ENCODE peak calls at places on chromosomes 12 and 14, in six cellular contexts. Q, X, L, T, C and N are unnamed samples.

GRCh38 chr14:53888535-53889386 is 67.9 kb downstream of the BMP4 start:
- DNase-seq in C (peak), L (no peak), X (no peak), Q (no peak), T (no peak), N (no peak)

GRCh38 chr14:75182820-75183219 is 6.4 kb upstream of the TMED10 start:
- DNase-seq in T (peak), Q (no peak), L (no peak), X (peak), C (no peak), N (no peak)

GRCh38 chr12:79294590-79294989 is 396.2 kb downstream of the PAWR start:
- DNase-seq in L (no peak), Q (no peak), C (no peak), X (no peak), T (no peak), N (no peak)

GRCh38 chr14:58299665-58300202 is 1.4 kb downstream of the ARID4A start:
- DNase-seq in L (no peak), X (no peak), T (peak), Q (no peak), C (no peak), N (no peak)

GRCh38 chr14:49977126-49977841 is 84.4 kb downstream of the ARF6 start:
- DNase-seq in Q (no peak), C (no peak), T (no peak), L (no peak), X (no peak), N (no peak)

GRCh38 chr12:57759360-57759980 is 4.6 kb downstream of the MARCHF9 start:
- DNase-seq in C (peak), T (no peak), L (no peak), Q (no peak), X (no peak), N (no peak)

GRCh38 chr14:97056086-97056485 is 258.9 kb downstream of the VRK1 start:
- DNase-seq in Q (no peak), C (no peak), L (no peak), T (no peak), X (no peak), N (no peak)

GRCh38 chr14:28365510-28365909 is 401.1 kb upstream of the FOXG1 start:
- DNase-seq in C (no peak), L (no peak), T (no peak), X (no peak), Q (no peak), N (no peak)

GRCh38 chr12:62409068-62409467 is 57.6 kb upstream of the MON2 start:
- DNase-seq in Q (no peak), X (no peak), L (no peak), T (no peak), C (no peak), N (no peak)

GRCh38 chr14:39229222-39229543 is 4.5 kb upstream of the MIA2 start:
- DNase-seq in Q (no peak), C (no peak), L (no peak), X (peak), T (no peak), N (no peak)

GRCh38 chr12:12812605-12813119 is 484 bp upstream of the DDX47 start:
- DNase-seq in Q (no peak), L (no peak), T (no peak), X (no peak), C (no peak), N (no peak)

GRCh38 chr12:15910864-15911696 is at the start of gene DERA:
- DNase-seq in L (peak), T (peak), Q (peak), X (peak), C (peak), N (peak)

GRCh38 chr14:53967606-53968005 is 11.0 kb upstream of the BMP4 start:
- DNase-seq in C (no peak), T (peak), Q (no peak), L (no peak), X (no peak), N (no peak)

GRCh38 chr14:51860836-51861583 is 598 bp downstream of the GNG2 start:
- DNase-seq in L (no peak), X (no peak), T (peak), C (no peak), Q (no peak), N (no peak)

GRCh38 chr12:22529281-22530060 is 14.9 kb downstream of the C2CD5 start:
- DNase-seq in L (no peak), Q (no peak), T (peak), X (peak), C (no peak), N (no peak)

GRCh38 chr14:51261151-51261550 is 21.1 kb downstream of the TMX1 start:
- DNase-seq in X (no peak), C (no peak), Q (no peak), L (no peak), T (no peak), N (no peak)

GRCh38 chr14:79967453-79967852 is 243.9 kb downstream of the DIO2 start:
- DNase-seq in Q (no peak), L (no peak), C (no peak), T (no peak), X (no peak), N (no peak)

GRCh38 chr12:65529771-65530435 is 251.4 kb downstream of the MSRB3 start:
- DNase-seq in T (no peak), L (no peak), X (no peak), C (no peak), Q (no peak), N (no peak)

GRCh38 chr12:50720085-50720484 is 43.8 kb upstream of the ATF1 start:
- DNase-seq in C (no peak), X (peak), L (no peak), T (no peak), Q (no peak), N (no peak)

GRCh38 chr14:36256131-36256801 is 64.2 kb downstream of the MBIP start:
- DNase-seq in X (no peak), L (no peak), C (peak), T (peak), Q (no peak), N (peak)

GRCh38 chr14:58663494-58664111 is 25.8 kb downstream of the DACT1 start:
- DNase-seq in X (peak), Q (peak), T (peak), C (no peak), L (peak), N (no peak)

GRCh38 chr14:99346470-99347080 is 74.6 kb upstream of the BCL11B start:
- DNase-seq in T (no peak), X (no peak), Q (no peak), L (no peak), C (peak), N (no peak)

GRCh38 chr14:100063314-100063941 is 1.8 kb upstream of the EVL start:
- DNase-seq in C (no peak), L (no peak), Q (no peak), X (no peak), T (no peak), N (no peak)

GRCh38 chr12:95204141-95204866 is 13.0 kb downstream of the FGD6 start:
- DNase-seq in T (peak), L (peak), X (peak), Q (peak), C (peak), N (no peak)

GRCh38 chr14:91113829-91114078 is at the start of gene DGLUCY:
- DNase-seq in T (peak), L (no peak), Q (no peak), C (peak), X (peak), N (no peak)

GRCh38 chr14:105014631-105015030 is 6.3 kb downstream of the CDCA4 start:
- DNase-seq in Q (no peak), X (no peak), T (no peak), C (no peak), L (no peak), N (no peak)

GRCh38 chr14:100076630-100077029 is 11.4 kb downstream of the EVL start:
- DNase-seq in X (peak), L (no peak), T (peak), C (peak), Q (no peak), N (no peak)

GRCh38 chr12:123660328-123660727 is 10.6 kb upstream of the TCTN2 start:
- DNase-seq in X (peak), T (peak), L (peak), C (no peak), Q (peak), N (no peak)

GRCh38 chr14:63510538-63510937 is 32.6 kb downstream of the PPP2R5E start:
- DNase-seq in X (no peak), L (no peak), T (no peak), C (no peak), Q (peak), N (no peak)

GRCh38 chr14:87386453-87386980 is 606.5 kb downstream of the GALC start:
- DNase-seq in Q (no peak), C (no peak), T (no peak), L (no peak), X (no peak), N (no peak)

GRCh38 chr14:64671591-64671990 is 32.6 kb upstream of the PLEKHG3 start:
- DNase-seq in C (no peak), L (no peak), T (peak), Q (peak), X (peak), N (no peak)

GRCh38 chr12:109732321-109733305 is 19.0 kb downstream of the FAM222A start:
- DNase-seq in T (no peak), X (no peak), L (no peak), Q (no peak), C (peak), N (no peak)

GRCh38 chr12:110316861-110317260 is 35.8 kb downstream of the ATP2A2 start:
- DNase-seq in T (peak), C (no peak), X (peak), Q (peak), L (no peak), N (no peak)

GRCh38 chr12:50517456-50518048 is 12.8 kb downstream of the DIP2B start:
- DNase-seq in T (peak), L (no peak), Q (no peak), C (no peak), X (no peak), N (no peak)

GRCh38 chr12:83008703-83009102 is 322.0 kb downstream of the TMTC2 start:
- DNase-seq in L (no peak), C (no peak), Q (no peak), X (no peak), T (no peak), N (no peak)

GRCh38 chr14:93731753-93732152 is 56.5 kb downstream of the PRIMA1 start:
- DNase-seq in X (no peak), Q (no peak), T (no peak), L (no peak), C (no peak), N (no peak)

GRCh38 chr12:108302471-108303311 is 36.4 kb downstream of the CMKLR1 start:
- DNase-seq in X (no peak), Q (peak), T (peak), C (peak), L (no peak), N (no peak)

GRCh38 chr14:92850492-92850891 is 56.4 kb downstream of the GOLGA5 start:
- DNase-seq in T (no peak), L (no peak), C (no peak), X (peak), Q (no peak), N (no peak)

GRCh38 chr12:25556136-25556535 is 3.1 kb upstream of the LMNTD1 start:
- DNase-seq in T (no peak), Q (no peak), C (no peak), L (no peak), X (no peak), N (no peak)

DNA sequence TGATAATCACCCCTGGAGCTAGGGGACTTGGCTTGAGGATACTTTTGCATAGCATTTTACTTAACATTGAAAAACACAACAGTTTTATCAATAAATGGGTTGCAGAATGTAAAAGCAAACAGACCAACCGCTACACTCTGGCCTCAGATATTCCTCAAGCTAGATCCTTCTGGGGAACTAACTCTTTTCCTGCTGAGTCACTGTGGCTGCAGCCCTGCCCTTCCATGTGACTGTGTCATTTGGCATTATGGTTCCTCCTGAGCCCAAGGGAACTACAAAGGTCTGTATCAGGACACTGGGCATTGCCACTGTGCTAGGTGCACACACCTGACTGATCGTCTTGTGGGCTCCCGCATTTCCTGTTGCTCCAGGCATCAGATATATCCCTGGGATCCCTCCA is 56.6 kb downstream of the TTC9 start:
- DNase-seq in T (peak), Q (no peak), X (peak), C (peak), L (peak), N (no peak)
- H3K4me3 ChIP-seq in T (no peak), Q (no peak), X (no peak), C (no peak), L (no peak), N (no peak)

DNA sequence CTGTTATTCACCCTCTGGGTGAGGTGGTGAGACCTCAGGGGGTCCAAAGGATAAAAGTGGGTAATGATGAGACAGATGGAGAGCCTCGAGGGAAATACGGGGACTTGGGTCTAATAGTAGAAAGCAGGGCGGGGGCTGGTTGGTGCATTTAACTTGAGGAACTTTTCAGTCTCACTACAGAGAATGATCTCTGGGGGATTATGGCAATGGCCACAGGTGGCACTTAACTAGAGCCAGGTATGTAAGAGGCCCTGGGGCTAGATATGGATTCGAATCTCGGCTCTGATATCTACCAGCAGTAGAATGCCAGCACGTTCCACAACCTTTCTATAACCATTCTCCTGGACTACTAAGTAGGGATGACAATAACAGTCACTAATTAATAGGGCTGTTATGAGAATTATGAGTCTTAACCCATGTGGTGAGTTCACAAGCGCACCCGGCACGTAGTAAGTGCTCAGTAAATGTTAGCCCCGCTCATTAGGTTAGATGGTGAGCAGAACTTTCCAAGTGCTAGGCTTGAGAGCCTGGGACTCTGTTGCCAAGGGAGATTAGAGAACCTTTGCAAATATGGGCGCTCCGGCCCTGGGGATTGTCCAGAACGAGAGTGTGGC is 893 bp upstream of the PLXNC1 start:
- DNase-seq in T (no peak), L (no peak), Q (no peak), C (no peak), X (no peak), N (no peak)
- H3K4me3 ChIP-seq in T (peak), L (no peak), Q (peak), C (no peak), X (peak), N (no peak)

GRCh38 chr12:6950944-6951540 is at the start of gene PTPN6:
- DNase-seq in Q (no peak), X (no peak), C (no peak), T (no peak), L (no peak), N (no peak)
- H3K4me3 ChIP-seq in Q (no peak), X (no peak), C (no peak), T (no peak), L (no peak), N (no peak)

GRCh38 chr12:30990776-30991175 is 64.2 kb downstream of the TSPAN11 start:
- DNase-seq in T (no peak), Q (no peak), L (no peak), X (no peak), C (no peak), N (no peak)

GRCh38 chr12:30993766-30994165 is 67.2 kb downstream of the TSPAN11 start:
- DNase-seq in T (no peak), Q (no peak), C (no peak), L (no peak), X (no peak), N (no peak)

GRCh38 chr12:30994274-30994673 is 67.7 kb downstream of the TSPAN11 start:
- DNase-seq in X (no peak), C (no peak), Q (no peak), T (no peak), L (no peak), N (no peak)

GRCh38 chr12:30991466-30991865 is 64.9 kb downstream of the TSPAN11 start:
- DNase-seq in T (no peak), L (no peak), X (no peak), C (no peak), Q (no peak), N (no peak)

GRCh38 chr12:30992381-30992780 is 65.8 kb downstream of the TSPAN11 start:
- DNase-seq in T (no peak), Q (no peak), C (no peak), X (no peak), L (no peak), N (no peak)
- H3K4me3 ChIP-seq in T (no peak), Q (no peak), C (no peak), X (no peak), L (no peak), N (no peak)

GRCh38 chr14:61343471-61343870 is 22.1 kb downstream of the PRKCH start:
- DNase-seq in C (no peak), L (no peak), Q (no peak), T (peak), X (no peak), N (no peak)
- H3K4me3 ChIP-seq in C (no peak), L (no peak), Q (no peak), T (no peak), X (no peak), N (no peak)

GRCh38 chr12:54008260-54008552 is 579 bp upstream of the HOXC8 start:
- DNase-seq in Q (no peak), X (no peak), T (no peak), C (no peak), L (no peak), N (no peak)
- H3K4me3 ChIP-seq in Q (no peak), X (no peak), T (no peak), C (no peak), L (no peak), N (no peak)

DNA sequence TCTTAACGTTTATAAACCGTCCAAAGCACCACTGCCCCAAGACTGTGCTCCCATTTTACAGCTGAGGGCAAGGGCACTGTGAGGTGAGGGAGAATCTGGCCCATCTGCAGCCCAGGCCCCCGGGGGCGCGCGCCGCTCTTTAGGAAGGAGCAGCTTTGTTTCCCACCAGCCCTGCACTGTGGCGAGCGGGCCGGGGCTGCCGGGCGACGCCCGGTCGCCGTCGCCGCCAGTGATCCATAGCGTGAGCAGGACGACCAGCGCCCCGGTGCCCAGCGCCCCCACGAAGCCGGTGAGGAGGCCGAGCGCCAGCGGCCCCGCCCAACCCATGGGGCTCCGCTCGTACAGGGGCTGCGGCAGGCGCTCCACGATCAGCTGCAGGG is 34.6 kb downstream of the FIGNL2 start:
- DNase-seq in L (no peak), T (no peak), C (no peak), Q (no peak), X (no peak), N (no peak)
- H3K4me3 ChIP-seq in L (peak), T (peak), C (no peak), Q (peak), X (peak), N (no peak)

DNA sequence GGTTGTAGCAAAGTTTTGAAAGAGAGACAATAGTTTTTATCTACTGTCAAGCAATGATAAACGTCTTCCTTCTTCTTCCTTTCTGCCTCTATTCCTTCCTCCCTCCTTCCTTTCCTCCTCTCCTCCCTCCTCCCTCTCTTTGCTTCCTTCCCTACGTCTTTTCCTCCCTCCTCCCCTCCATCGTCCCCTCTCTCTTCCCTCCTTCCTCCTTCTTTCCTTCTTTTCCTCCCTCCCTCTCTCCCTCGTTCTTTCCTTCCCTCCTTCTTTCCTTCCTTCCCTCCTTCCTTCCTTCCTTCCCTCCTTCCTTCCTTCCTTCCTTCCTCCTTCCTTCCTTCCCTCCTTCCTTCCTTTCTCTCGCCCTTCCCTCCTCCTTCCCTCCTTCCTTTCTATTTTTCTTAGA is 82.8 kb upstream of the KCNA1 start:
- DNase-seq in C (no peak), X (no peak), L (no peak), Q (no peak), T (no peak), N (no peak)
- H3K4me3 ChIP-seq in C (no peak), X (no peak), L (no peak), Q (no peak), T (no peak), N (no peak)

DNA sequence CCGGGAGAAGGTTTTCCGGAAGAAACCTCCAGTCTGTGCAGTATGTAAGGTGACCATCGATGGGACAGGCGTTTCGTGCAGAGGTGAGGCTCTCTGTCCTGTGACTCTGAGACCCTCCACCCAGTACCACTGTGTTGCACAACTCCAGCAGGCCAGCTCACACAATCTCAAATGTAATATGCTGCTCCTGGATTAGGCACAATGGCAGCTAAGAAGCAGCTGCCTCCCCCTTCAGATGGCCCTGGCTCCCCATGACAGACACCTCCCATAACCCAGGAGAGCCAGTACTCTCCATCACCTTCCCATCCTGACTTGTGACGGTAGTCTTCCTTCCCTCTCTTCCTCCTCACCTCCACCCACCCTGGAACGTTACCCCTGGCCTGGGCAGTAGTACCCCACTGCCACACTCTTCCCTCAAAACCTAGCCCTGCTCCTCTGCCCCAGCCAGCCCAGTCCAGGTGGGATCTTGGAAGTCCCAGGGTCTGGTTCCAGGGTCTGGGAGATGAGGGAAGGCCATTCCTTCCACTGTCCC is 2.1 kb downstream of the TNS2 start:
- DNase-seq in T (peak), L (no peak), C (no peak), X (no peak), Q (no peak), N (no peak)
- H3K4me3 ChIP-seq in T (no peak), L (no peak), C (no peak), X (peak), Q (peak), N (peak)